ENCODE peak calls at places on chromosomes 13 and 19, in four cellular contexts. G is IMR-90, S is neuronal stem cell, D is H1. R is an unnamed sample.
A peak's percentile ranks its signal among the peaks of the same experiment; 100 is the strongest.

GRCh38 chr13:66665991-66666390 is 564.1 kb downstream of the PCDH9 start:
- DNase-seq in S (peak; percentile 61), G (peak; percentile 88), D (no peak), R (peak; percentile 74)

GRCh38 chr13:32737111-32737571 is 150.9 kb downstream of the PDS5B start:
- DNase-seq in S (no peak), G (no peak), D (no peak), R (no peak)

GRCh38 chr13:40344270-40345148 is 321.9 kb downstream of the FOXO1 start:
- DNase-seq in D (peak; percentile 13), S (no peak), G (no peak), R (no peak)

GRCh38 chr19:41957838-41958366 is 1.2 kb downstream of the RABAC1 start:
- DNase-seq in G (peak; percentile 83), S (peak; percentile 71), D (peak; percentile 72), R (peak; percentile 95)

GRCh38 chr13:40878321-40878720 is 88.9 kb downstream of the SLC25A15 start:
- DNase-seq in S (no peak), G (peak; percentile 7), D (no peak), R (no peak)

GRCh38 chr13:61664821-61665705 is 249.4 kb upstream of the PCDH20 start:
- DNase-seq in D (no peak), S (no peak), G (no peak), R (peak; percentile 55)

GRCh38 chr13:35978607-35979316 is 152.4 kb downstream of the DCLK1 start:
- DNase-seq in D (peak; percentile 72), G (peak; percentile 69), S (peak; percentile 68), R (peak; percentile 67)

GRCh38 chr19:30807263-30807662 is 435.1 kb downstream of the ZNF536 start:
- DNase-seq in D (no peak), G (no peak), S (no peak), R (no peak)

GRCh38 chr13:44747179-44747578 is 171.0 kb upstream of the TSC22D1 start:
- DNase-seq in D (no peak), S (no peak), G (no peak), R (no peak)
- H2BK15ac ChIP-seq in D (no peak overlapping the region), S (no peak overlapping the region), G (no peak overlapping the region), R (no peak overlapping the region)

GRCh38 chr13:50643055-50643454 is 200.4 kb downstream of the DLEU7 start:
- DNase-seq in S (no peak), G (no peak), D (no peak), R (no peak)
- H2BK15ac ChIP-seq in S (no peak overlapping the region), G (no peak overlapping the region), D (no peak overlapping the region), R (no peak overlapping the region)

DNA sequence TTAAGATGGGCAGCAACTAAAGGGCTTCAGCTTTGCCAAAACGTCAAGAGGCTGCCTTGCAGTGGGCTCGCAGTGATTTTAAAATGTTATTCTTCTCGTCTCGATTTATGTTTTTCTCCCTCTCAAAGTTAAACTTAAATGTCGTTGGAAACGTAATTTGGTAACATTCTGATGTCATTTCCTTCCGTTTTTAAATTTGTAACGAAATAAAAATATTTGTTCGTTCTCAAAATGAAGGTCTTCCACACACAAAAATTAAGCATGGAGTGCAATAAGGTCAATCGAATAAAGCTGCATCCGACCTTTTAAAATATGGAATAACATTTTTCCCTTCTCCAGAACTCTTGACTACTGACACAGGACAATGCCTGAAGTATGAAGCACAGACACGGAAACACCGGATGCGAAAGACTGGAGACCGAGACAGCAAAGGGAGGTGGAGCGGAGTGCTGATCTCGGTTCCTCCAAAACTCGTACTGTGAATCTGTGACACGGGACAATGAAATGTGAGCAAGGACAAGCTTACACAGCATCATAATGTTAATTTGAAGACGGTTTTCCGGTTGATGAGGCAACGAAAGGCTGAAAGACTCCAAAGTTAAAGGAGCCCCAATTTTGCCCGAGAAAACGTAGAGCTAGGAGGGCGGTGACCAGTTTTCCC is 850 bp downstream of the MTMR6 start:
- DNase-seq in D (no peak), G (peak; percentile 58), S (peak; percentile 5), R (peak; percentile 48)
- H2BK15ac ChIP-seq in D (no peak overlapping the region), G (no peak overlapping the region), S (no peak overlapping the region), R (no peak overlapping the region)

GRCh38 chr13:38657191-38657590 is 29.7 kb upstream of the FREM2 start:
- DNase-seq in D (no peak), G (peak; percentile 6), S (no peak), R (no peak)
- H2BK15ac ChIP-seq in D (no peak overlapping the region), G (no peak overlapping the region), S (no peak overlapping the region), R (no peak overlapping the region)

GRCh38 chr13:33935969-33936368 is 118.0 kb downstream of the RFC3 start:
- DNase-seq in D (no peak), S (no peak), G (no peak), R (no peak)
- H2BK15ac ChIP-seq in D (no peak overlapping the region), S (no peak overlapping the region), G (no peak overlapping the region), R (no peak overlapping the region)

GRCh38 chr13:77319536-77319935 is 7.4 kb downstream of the MYCBP2 start:
- DNase-seq in S (no peak), D (no peak), G (no peak), R (no peak)

GRCh38 chr13:77313923-77314322 is 13.0 kb downstream of the MYCBP2 start:
- DNase-seq in D (no peak), S (no peak), G (no peak), R (no peak)

GRCh38 chr13:77312311-77312710 is 14.6 kb downstream of the MYCBP2 start:
- DNase-seq in G (no peak), S (no peak), D (no peak), R (no peak)

GRCh38 chr13:77318741-77319140 is 8.2 kb downstream of the MYCBP2 start:
- DNase-seq in D (no peak), S (no peak), G (peak; percentile 22), R (no peak)

GRCh38 chr13:77316430-77316829 is 10.5 kb downstream of the MYCBP2 start:
- DNase-seq in G (no peak), D (no peak), S (no peak), R (no peak)
- H2BK15ac ChIP-seq in G (no peak overlapping the region), D (no peak overlapping the region), S (no peak overlapping the region), R (no peak overlapping the region)

R was measured in mesendoderm.